ENCODE peak calls at places on chromosomes 2 and 18, in nine cellular contexts. H is right lobe of liver, O is sigmoid colon, B is kidney, N is Panc1, E is thoracic aorta, R is RWPE1, S is colonic mucosa, A is HCT116. P is an unnamed sample.

GRCh38 chr2:64288321-64288931 is 144.2 kb upstream of the PELI1 start:
- DNase-seq in H (no peak), O (no peak), B (no peak), N (no peak), E (no peak), R (no peak), S (no peak), A (no peak), P (no peak)

GRCh38 chr18:35355140-35355618 is 11.0 kb upstream of the ZNF24 start:
- DNase-seq in H (peak; percentile 72), O (peak; percentile 81), B (peak; percentile 74), N (peak; percentile 59), E (peak; percentile 43), R (no peak), S (peak; percentile 68), A (peak; percentile 81), P (peak; percentile 82)

GRCh38 chr2:100887039-100887578 is 67.2 kb downstream of the NPAS2 start:
- DNase-seq in H (no peak), O (no peak), B (no peak), N (no peak), E (no peak), R (no peak), S (no peak), A (no peak), P (no peak)

GRCh38 chr18:37452697-37453385 is 112.8 kb downstream of the CELF4 start:
- DNase-seq in H (no peak), O (no peak), B (no peak), N (no peak), E (no peak), R (no peak), S (no peak), A (no peak), P (no peak)

GRCh38 chr2:9690252-9690651 is 59.5 kb upstream of the YWHAQ start:
- DNase-seq in H (no peak), O (no peak), B (no peak), N (no peak), E (no peak), R (no peak), S (no peak), A (no peak), P (no peak)

GRCh38 chr2:136986605-136987221 is 221.4 kb downstream of the THSD7B start:
- DNase-seq in H (no peak), O (no peak), B (no peak), N (no peak), E (no peak), R (no peak), S (no peak), A (no peak), P (no peak)

GRCh38 chr18:38611036-38611964 is 1045.7 kb upstream of the CELF4 start:
- DNase-seq in H (no peak), O (no peak), B (no peak), N (no peak), E (no peak), R (no peak), S (no peak), A (no peak), P (no peak)

GRCh38 chr2:168118733-168119518 is 128.5 kb downstream of the STK39 start:
- DNase-seq in H (no peak), O (no peak), B (no peak), N (peak; percentile 30), E (no peak), R (peak; percentile 22), S (peak; percentile 43), A (peak; percentile 21), P (no peak)

GRCh38 chr2:13260401-13260800 is 543.7 kb downstream of the TRIB2 start:
- DNase-seq in H (no peak), O (no peak), B (no peak), N (no peak), E (no peak), R (no peak), S (no peak), A (no peak), P (no peak)

GRCh38 chr18:59208602-59209001 is 11.4 kb upstream of the GRP start:
- DNase-seq in H (no peak), O (no peak), B (no peak), N (no peak), E (no peak), R (peak; percentile 24), S (no peak), A (no peak), P (no peak)

GRCh38 chr18:36015629-36016028 is 43.1 kb downstream of the RMP24 start:
- DNase-seq in H (no peak), O (no peak), B (no peak), N (no peak), E (no peak), R (no peak), S (no peak), A (no peak), P (no peak)

GRCh38 chr18:48022531-48023330 is 92.3 kb upstream of the SMAD2 start:
- DNase-seq in H (no peak), O (peak; percentile 40), B (no peak), N (no peak), E (no peak), R (peak; percentile 23), S (no peak), A (peak; percentile 62), P (peak; percentile 58)

GRCh38 chr2:9238927-9239326 is 32.3 kb downstream of the ASAP2 start:
- DNase-seq in H (no peak), O (no peak), B (no peak), N (no peak), E (no peak), R (no peak), S (no peak), A (no peak), P (no peak)

GRCh38 chr2:20221939-20222768 is 2.8 kb downstream of the SDC1 start:
- DNase-seq in H (no peak), O (no peak), B (peak; percentile 15), N (no peak), E (no peak), R (no peak), S (no peak), A (no peak), P (no peak)

GRCh38 chr2:134193006-134193405 is 60.9 kb upstream of the MGAT5 start:
- DNase-seq in H (no peak), O (no peak), B (no peak), N (no peak), E (no peak), R (no peak), S (no peak), A (no peak), P (no peak)
- TF ChIP-seq CTCF in H (no peak), O (no peak), B (no peak), N (no peak), E (no peak), R (no peak), S (no peak), A (no peak), P (no peak)

DNA sequence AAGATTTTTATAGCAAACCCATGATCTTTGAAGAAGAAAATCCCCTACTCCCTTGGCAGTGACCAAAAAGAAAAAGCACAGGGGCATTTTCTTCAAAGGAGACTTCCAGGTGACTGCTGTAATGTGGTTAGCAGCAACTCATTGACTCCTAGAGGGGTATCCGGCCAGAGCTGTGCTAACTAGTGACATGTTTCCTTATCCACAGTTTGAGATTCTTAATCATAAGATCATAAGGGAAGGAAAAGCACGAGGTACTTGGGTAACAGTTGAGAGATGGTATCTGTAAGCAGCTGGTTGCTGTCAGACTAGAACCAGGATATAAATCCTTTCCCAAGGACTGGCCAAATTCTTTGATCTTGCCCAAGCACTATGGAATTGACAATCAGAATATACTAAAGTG is 124.7 kb downstream of the MREG start:
- DNase-seq in H (no peak), O (no peak), B (no peak), N (no peak), E (no peak), R (no peak), S (no peak), A (no peak), P (no peak)
- H3K27ac ChIP-seq in H (no peak overlapping the region), O (no peak overlapping the region), B (no peak overlapping the region), N (no peak overlapping the region), E (peak overlapping the region; percentile 46), R (no peak overlapping the region), S (no peak overlapping the region), A (no peak overlapping the region), P (no peak overlapping the region)

GRCh38 chr2:240702640-240703011 is 11.0 kb downstream of the AQP12A start:
- DNase-seq in H (peak; percentile 48), O (no peak), B (peak; percentile 58), N (no peak), E (no peak), R (no peak), S (no peak), A (no peak), P (no peak)

GRCh38 chr2:240701736-240702639 is 10.3 kb downstream of the AQP12A start:
- DNase-seq in H (peak; percentile 22), O (no peak), B (peak; percentile 66), N (no peak), E (no peak), R (no peak), S (no peak), A (no peak), P (no peak)

GRCh38 chr2:240705204-240705781 is 13.6 kb downstream of the AQP12A start:
- DNase-seq in H (peak; percentile 21), O (no peak), B (peak; percentile 26), N (no peak), E (no peak), R (no peak), S (no peak), A (no peak), P (no peak)

GRCh38 chr2:240704651-240705050 is 13.0 kb downstream of the AQP12A start:
- DNase-seq in H (peak; percentile 42), O (no peak), B (peak; percentile 66), N (no peak), E (no peak), R (no peak), S (no peak), A (no peak), P (no peak)

DNA sequence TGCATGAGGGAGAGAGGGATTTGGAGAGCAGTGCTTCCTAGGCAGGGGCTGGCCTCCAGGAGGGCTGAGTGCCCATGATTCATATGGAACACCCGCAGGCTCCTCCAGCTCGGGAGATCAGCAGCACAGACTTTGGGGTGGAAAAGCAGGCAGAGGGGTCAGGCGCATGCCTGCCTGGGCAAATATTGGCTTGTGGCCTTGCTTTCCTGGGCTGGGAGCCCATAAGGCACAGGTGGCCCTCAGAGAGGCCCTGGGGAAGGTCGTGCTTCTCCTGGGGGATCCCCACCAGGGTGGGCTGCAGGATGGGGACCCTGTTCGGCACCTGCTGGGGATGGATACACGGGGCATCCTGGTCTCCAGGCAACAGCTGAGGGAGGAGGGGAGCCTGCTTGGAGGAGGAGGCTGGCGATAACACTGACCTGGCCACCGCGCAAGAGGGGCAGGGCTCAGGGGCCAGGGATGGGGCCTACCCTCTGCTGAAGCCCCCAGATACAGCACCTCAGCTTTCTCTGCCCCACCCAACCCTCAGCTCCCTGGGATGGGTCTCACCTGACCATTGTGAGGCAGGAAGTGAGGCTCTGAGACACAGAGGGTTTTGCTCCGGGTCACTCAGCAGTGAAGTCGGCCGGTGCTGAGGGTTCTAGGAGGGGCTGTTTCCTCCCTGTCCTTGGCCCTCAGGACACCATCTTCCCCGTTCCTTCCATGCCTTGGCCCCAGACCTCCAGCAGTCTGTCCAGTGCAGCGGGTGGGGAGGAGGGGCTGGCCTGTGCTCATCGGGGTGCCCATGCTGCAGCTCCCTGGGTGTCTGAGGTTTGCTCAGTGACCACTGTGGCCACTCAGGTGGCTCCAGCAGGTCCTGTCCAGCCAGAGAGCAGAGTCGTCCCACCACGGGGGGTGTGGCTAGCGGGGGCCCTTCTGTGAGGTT is 12.0 kb downstream of the AQP12A start:
- DNase-seq in H (peak; percentile 45), O (no peak), B (peak; percentile 59), N (no peak), E (no peak), R (no peak), S (no peak), A (no peak), P (no peak)
- TF ChIP-seq CTCF in H (no peak), O (no peak), B (no peak), N (no peak), E (no peak), R (no peak), S (no peak), A (no peak), P (no peak)

GRCh38 chr18:49935215-49935614 is 121.9 kb upstream of the ACAA2 start:
- DNase-seq in H (no peak), O (no peak), B (no peak), N (no peak), E (no peak), R (no peak), S (no peak), A (no peak), P (no peak)
- H3K27ac ChIP-seq in H (no peak overlapping the region), O (no peak overlapping the region), B (no peak overlapping the region), N (no peak overlapping the region), E (no peak overlapping the region), R (no peak overlapping the region), S (no peak overlapping the region), A (no peak overlapping the region), P (no peak overlapping the region)

P was measured in coronary artery.